ENCODE peak calls at places on chromosomes 5 and 9, in eight cellular contexts. H is IMR-90, K is H9, Z is endodermal cell, N is right cardiac atrium, P is lower lobe of right lung, E is right atrium auricular region, F is fibroblast of lung. R is an unnamed sample.

GRCh38 chr5:54362992-54363630 is 52.7 kb upstream of the ARL15 start:
- DNase-seq in H (no peak), K (no peak), Z (no peak), N (no peak), P (no peak), E (no peak), F (peak; percentile 55), R (no peak)

GRCh38 chr5:108345541-108346171 is 36.2 kb downstream of the FBXL17 start:
- DNase-seq in H (peak; percentile 67), K (no peak), Z (no peak), N (no peak), P (no peak), E (no peak), F (peak; percentile 41), R (peak; percentile 34)

GRCh38 chr9:25857167-25857566 is 178.9 kb upstream of the TUSC1 start:
- DNase-seq in H (no peak), K (no peak), Z (no peak), N (no peak), P (no peak), E (no peak), F (no peak), R (no peak)

GRCh38 chr9:28720746-28721145 is 1147.5 kb upstream of the C9orf72 start:
- DNase-seq in H (no peak), K (no peak), Z (no peak), N (no peak), P (no peak), E (no peak), F (no peak), R (no peak)

GRCh38 chr5:96567188-96567587 is 95.0 kb upstream of the CAST start:
- DNase-seq in H (peak; percentile 43), K (no peak), Z (no peak), N (no peak), P (no peak), E (no peak), F (peak; percentile 87), R (no peak)

GRCh38 chr5:102777099-102777498 is 22.0 kb downstream of the PAM start:
- DNase-seq in H (no peak), K (no peak), Z (no peak), N (no peak), P (no peak), E (no peak), F (no peak), R (no peak)

GRCh38 chr5:43997647-43998251 is 391.5 kb downstream of the FGF10 start:
- DNase-seq in H (peak; percentile 70), K (no peak), Z (no peak), N (no peak), P (no peak), E (no peak), F (no peak), R (no peak)

GRCh38 chr9:121354770-121355169 is 15.3 kb downstream of the STOM start:
- DNase-seq in H (peak; percentile 83), K (no peak), Z (no peak), N (no peak), P (no peak), E (no peak), F (no peak), R (no peak)

GRCh38 chr9:127801955-127802575 is 617 bp upstream of the FPGS start:
- DNase-seq in H (no peak), K (no peak), Z (no peak), N (no peak), P (no peak), E (no peak), F (no peak), R (no peak)

GRCh38 chr9:96129698-96130097 is 172.3 kb downstream of the HSD17B3 start:
- DNase-seq in H (no peak), K (peak; percentile 66), Z (peak; percentile 70), N (no peak), P (no peak), E (no peak), F (no peak), R (no peak)

GRCh38 chr5:61332891-61333350 is 863 bp downstream of the ZSWIM6 start:
- DNase-seq in H (peak; percentile 66), K (peak; percentile 31), Z (peak; percentile 70), N (peak; percentile 74), P (peak; percentile 79), E (no peak), F (peak; percentile 73), R (no peak)

GRCh38 chr9:114098021-114098659 is 952 bp downstream of the KIF12 start:
- DNase-seq in H (no peak), K (peak; percentile 77), Z (peak; percentile 93), N (no peak), P (peak; percentile 63), E (no peak), F (no peak), R (peak; percentile 30)

GRCh38 chr9:136050266-136050705 is 44.8 kb downstream of the NACC2 start:
- DNase-seq in H (no peak), K (peak; percentile 54), Z (peak; percentile 60), N (no peak), P (no peak), E (no peak), F (no peak), R (no peak)

GRCh38 chr5:149688406-149688805 is 41.7 kb upstream of the PPARGC1B start:
- DNase-seq in H (no peak), K (no peak), Z (peak; percentile 5), N (no peak), P (no peak), E (no peak), F (no peak), R (no peak)

GRCh38 chr9:136311433-136312375 is 7.8 kb upstream of the CCDC187 start:
- DNase-seq in H (no peak), K (no peak), Z (no peak), N (peak; percentile 7), P (no peak), E (no peak), F (no peak), R (no peak)

GRCh38 chr9:110571801-110572490 is 7.6 kb downstream of the SVEP1 start:
- DNase-seq in H (peak; percentile 73), K (no peak), Z (no peak), N (no peak), P (no peak), E (no peak), F (peak; percentile 33), R (no peak)

GRCh38 chr5:125190232-125191051 is 444.0 kb upstream of the ZNF608 start:
- DNase-seq in H (peak; percentile 27), K (no peak), Z (no peak), N (no peak), P (no peak), E (no peak), F (no peak), R (no peak)

GRCh38 chr9:93676310-93677054 is 100.1 kb downstream of the PHF2 start:
- DNase-seq in H (no peak), K (peak; percentile 20), Z (peak; percentile 26), N (no peak), P (peak; percentile 37), E (peak; percentile 46), F (no peak), R (no peak)

GRCh38 chr9:136688274-136689107 is 1.2 kb upstream of the AGPAT2 start:
- DNase-seq in H (no peak), K (no peak), Z (no peak), N (peak; percentile 21), P (no peak), E (no peak), F (no peak), R (no peak)

GRCh38 chr5:75052461-75053285 is at the start of gene GCNT4:
- DNase-seq in H (peak; percentile 36), K (peak; percentile 51), Z (peak; percentile 81), N (peak; percentile 60), P (peak; percentile 74), E (no peak), F (peak; percentile 58), R (peak; percentile 60)

GRCh38 chr5:170216262-170216864 is 16.4 kb upstream of the C5orf58 start:
- DNase-seq in H (peak; percentile 36), K (no peak), Z (peak; percentile 70), N (no peak), P (no peak), E (no peak), F (peak; percentile 57), R (no peak)

GRCh38 chr5:102617187-102617856 is 118.5 kb upstream of the SLCO6A1 start:
- DNase-seq in H (no peak), K (no peak), Z (no peak), N (no peak), P (no peak), E (no peak), F (no peak), R (no peak)

GRCh38 chr9:87842878-87843585 is 39.6 kb upstream of the SPATA31E1 start:
- DNase-seq in H (no peak), K (no peak), Z (no peak), N (no peak), P (no peak), E (no peak), F (no peak), R (no peak)

GRCh38 chr9:137453643-137454081 is 5.5 kb downstream of the NSMF start:
- DNase-seq in H (peak; percentile 58), K (peak; percentile 95), Z (peak; percentile 95), N (peak; percentile 79), P (peak; percentile 87), E (no peak), F (peak; percentile 40), R (peak; percentile 58)

GRCh38 chr9:17116400-17116837 is 18.4 kb upstream of the CNTLN start:
- DNase-seq in H (peak; percentile 54), K (no peak), Z (no peak), N (no peak), P (no peak), E (no peak), F (peak; percentile 33), R (no peak)

GRCh38 chr5:140012443-140012842 is 30.7 kb downstream of the NRG2 start:
- DNase-seq in H (no peak), K (no peak), Z (no peak), N (no peak), P (no peak), E (no peak), F (no peak), R (no peak)

GRCh38 chr5:87394407-87394806 is 18.3 kb downstream of the CCNH start:
- DNase-seq in H (peak; percentile 83), K (no peak), Z (no peak), N (no peak), P (no peak), E (no peak), F (peak; percentile 74), R (no peak)

GRCh38 chr9:82124090-82124489 is 135.5 kb downstream of the SPATA31D1 start:
- DNase-seq in H (peak; percentile 90), K (no peak), Z (no peak), N (no peak), P (no peak), E (no peak), F (peak; percentile 91), R (no peak)
- H3K4me1 ChIP-seq in H (no peaks in the 10 kb centered on the region), K (no peaks in the 10 kb centered on the region), Z (peaks cover 12% of the 10 kb centered on the region), N (no peaks in the 10 kb centered on the region), P (no peaks in the 10 kb centered on the region), E (no peaks in the 10 kb centered on the region), F (no peaks in the 10 kb centered on the region), R (no peaks in the 10 kb centered on the region)

GRCh38 chr5:16866220-16866619 is 69.9 kb downstream of the MYO10 start:
- DNase-seq in H (no peak), K (no peak), Z (no peak), N (no peak), P (no peak), E (no peak), F (no peak), R (no peak)
- H3K27ac ChIP-seq in H (peak overlapping the region; percentile 42), K (no peak overlapping the region), Z (no peak overlapping the region), N (no peak overlapping the region), P (no peak overlapping the region), E (no peak overlapping the region), F (peak overlapping the region; percentile 1), R (no peak overlapping the region)

GRCh38 chr9:69264526-69264925 is 60.5 kb upstream of the ENTREP1 start:
- DNase-seq in H (no peak), K (no peak), Z (no peak), N (no peak), P (peak; percentile 70), E (no peak), F (no peak), R (no peak)
- H3K9me3 ChIP-seq in H (no peaks in the 10 kb centered on the region), K (no peaks in the 10 kb centered on the region), Z (no peaks in the 10 kb centered on the region), N (no peaks in the 10 kb centered on the region), P (no peaks in the 10 kb centered on the region), E (no peaks in the 10 kb centered on the region), F (no peaks in the 10 kb centered on the region), R (no peaks in the 10 kb centered on the region)

GRCh38 chr5:172002840-172003512 is 3.5 kb downstream of the FBXW11 start:
- DNase-seq in H (no peak), K (no peak), Z (no peak), N (no peak), P (no peak), E (no peak), F (no peak), R (no peak)
- H3K4me1 ChIP-seq in H (peaks cover 8% of the 10 kb centered on the region), K (peaks cover 7% of the 10 kb centered on the region), Z (peaks cover 16% of the 10 kb centered on the region), N (peaks cover 3% of the 10 kb centered on the region), P (peaks cover 81% of the 10 kb centered on the region), E (no peaks in the 10 kb centered on the region), F (peaks cover 3% of the 10 kb centered on the region), R (peaks cover 38% of the 10 kb centered on the region)